ENCODE peak calls at places on chromosomes 16 and 17, in six cellular contexts. One of them, this sample, is unnamed. For H3K36me3, the result is how much of the 10 kb centered on the place peaks cover.

GRCh38 chr17:80036715-80037477 is 454 bp downstream of the CCDC40 start:
- DNase-seq in HAP-1: peak
- DNase-seq in stomach: no peak
- DNase-seq in adipocyte: peak
- DNase-seq in SJCRH30: peak
- DNase-seq in heart left ventricle: no peak
- DNase-seq in this sample: no peak

GRCh38 chr17:28646039-28646754 is 1.2 kb upstream of the BLTP2 start:
- DNase-seq in HAP-1: no peak
- DNase-seq in stomach: no peak
- DNase-seq in adipocyte: no peak
- DNase-seq in SJCRH30: no peak
- DNase-seq in heart left ventricle: no peak
- DNase-seq in this sample: no peak

GRCh38 chr17:71615820-71616219 is 505.0 kb upstream of the SOX9 start:
- DNase-seq in HAP-1: no peak
- DNase-seq in stomach: no peak
- DNase-seq in adipocyte: no peak
- DNase-seq in SJCRH30: no peak
- DNase-seq in heart left ventricle: no peak
- DNase-seq in this sample: no peak

GRCh38 chr16:82175627-82176026 is 5.6 kb upstream of the MPHOSPH6 start:
- DNase-seq in HAP-1: no peak
- DNase-seq in stomach: no peak
- DNase-seq in adipocyte: no peak
- DNase-seq in SJCRH30: no peak
- DNase-seq in heart left ventricle: no peak
- DNase-seq in this sample: no peak

GRCh38 chr16:12313902-12314621 is 337.5 kb downstream of the SNX29 start:
- DNase-seq in HAP-1: no peak
- DNase-seq in stomach: no peak
- DNase-seq in adipocyte: no peak
- DNase-seq in SJCRH30: no peak
- DNase-seq in heart left ventricle: no peak
- DNase-seq in this sample: no peak

GRCh38 chr17:51505450-51505849 is 245.1 kb downstream of the UTP18 start:
- DNase-seq in HAP-1: no peak
- DNase-seq in stomach: no peak
- DNase-seq in adipocyte: no peak
- DNase-seq in SJCRH30: no peak
- DNase-seq in heart left ventricle: no peak
- DNase-seq in this sample: no peak

GRCh38 chr16:87448866-87449265 is 44.0 kb downstream of the ZCCHC14 start:
- DNase-seq in HAP-1: no peak
- DNase-seq in stomach: no peak
- DNase-seq in adipocyte: no peak
- DNase-seq in SJCRH30: no peak
- DNase-seq in heart left ventricle: no peak
- DNase-seq in this sample: no peak

GRCh38 chr17:48908853-48909394 is 717 bp downstream of the UBE2Z start:
- DNase-seq in HAP-1: peak
- DNase-seq in stomach: peak
- DNase-seq in adipocyte: peak
- DNase-seq in SJCRH30: peak
- DNase-seq in heart left ventricle: peak
- DNase-seq in this sample: peak

GRCh38 chr16:5026664-5027063 is 7.1 kb downstream of the NAGPA start:
- DNase-seq in HAP-1: no peak
- DNase-seq in stomach: no peak
- DNase-seq in adipocyte: no peak
- DNase-seq in SJCRH30: no peak
- DNase-seq in heart left ventricle: no peak
- DNase-seq in this sample: no peak

GRCh38 chr16:71262391-71262790 is 26.8 kb downstream of the CMTR2 start:
- DNase-seq in HAP-1: no peak
- DNase-seq in stomach: no peak
- DNase-seq in adipocyte: no peak
- DNase-seq in SJCRH30: no peak
- DNase-seq in heart left ventricle: no peak
- DNase-seq in this sample: no peak

GRCh38 chr16:57532251-57532625 is 4.1 kb downstream of the CCDC102A start:
- DNase-seq in HAP-1: no peak
- DNase-seq in stomach: peak
- DNase-seq in adipocyte: no peak
- DNase-seq in SJCRH30: no peak
- DNase-seq in heart left ventricle: no peak
- DNase-seq in this sample: no peak

GRCh38 chr16:58460219-58460610 is 39.7 kb upstream of the NDRG4 start:
- DNase-seq in HAP-1: no peak
- DNase-seq in stomach: no peak
- DNase-seq in adipocyte: no peak
- DNase-seq in SJCRH30: no peak
- DNase-seq in heart left ventricle: no peak
- DNase-seq in this sample: no peak

GRCh38 chr16:13633381-13633861 is 286.5 kb upstream of the ERCC4 start:
- DNase-seq in HAP-1: no peak
- DNase-seq in stomach: no peak
- DNase-seq in adipocyte: no peak
- DNase-seq in SJCRH30: no peak
- DNase-seq in heart left ventricle: no peak
- DNase-seq in this sample: no peak

GRCh38 chr17:77842148-77842905 is 116.2 kb upstream of the TNRC6C start:
- DNase-seq in HAP-1: no peak
- DNase-seq in stomach: no peak
- DNase-seq in adipocyte: peak
- DNase-seq in SJCRH30: no peak
- DNase-seq in heart left ventricle: no peak
- DNase-seq in this sample: peak

GRCh38 chr17:77675816-77676799 is 282.4 kb upstream of the TNRC6C start:
- DNase-seq in HAP-1: no peak
- DNase-seq in stomach: no peak
- DNase-seq in adipocyte: no peak
- DNase-seq in SJCRH30: no peak
- DNase-seq in heart left ventricle: peak
- DNase-seq in this sample: no peak

GRCh38 chr16:6689643-6690042 is 643.0 kb upstream of the RBFOX1 start:
- DNase-seq in HAP-1: no peak
- DNase-seq in stomach: no peak
- DNase-seq in adipocyte: no peak
- DNase-seq in SJCRH30: no peak
- DNase-seq in heart left ventricle: no peak
- DNase-seq in this sample: no peak

GRCh38 chr17:13228711-13229110 is 210.9 kb upstream of the ELAC2 start:
- DNase-seq in HAP-1: no peak
- DNase-seq in stomach: no peak
- DNase-seq in adipocyte: no peak
- DNase-seq in SJCRH30: no peak
- DNase-seq in heart left ventricle: no peak
- DNase-seq in this sample: no peak

GRCh38 chr16:1548727-1549126 is 15.3 kb downstream of the TMEM204 start:
- DNase-seq in HAP-1: no peak
- DNase-seq in stomach: no peak
- DNase-seq in adipocyte: no peak
- DNase-seq in SJCRH30: no peak
- DNase-seq in heart left ventricle: no peak
- DNase-seq in this sample: peak

GRCh38 chr16:1543085-1543896 is 9.8 kb downstream of the TMEM204 start:
- DNase-seq in HAP-1: peak
- DNase-seq in stomach: peak
- DNase-seq in adipocyte: no peak
- DNase-seq in SJCRH30: peak
- DNase-seq in heart left ventricle: peak
- DNase-seq in this sample: peak

GRCh38 chr16:1545044-1545736 is 11.7 kb downstream of the TMEM204 start:
- DNase-seq in HAP-1: no peak
- DNase-seq in stomach: no peak
- DNase-seq in adipocyte: no peak
- DNase-seq in SJCRH30: no peak
- DNase-seq in heart left ventricle: peak
- DNase-seq in this sample: no peak

GRCh38 chr16:1548234-1548633 is 14.8 kb downstream of the TMEM204 start:
- DNase-seq in HAP-1: no peak
- DNase-seq in stomach: no peak
- DNase-seq in adipocyte: peak
- DNase-seq in SJCRH30: no peak
- DNase-seq in heart left ventricle: no peak
- DNase-seq in this sample: no peak

DNA sequence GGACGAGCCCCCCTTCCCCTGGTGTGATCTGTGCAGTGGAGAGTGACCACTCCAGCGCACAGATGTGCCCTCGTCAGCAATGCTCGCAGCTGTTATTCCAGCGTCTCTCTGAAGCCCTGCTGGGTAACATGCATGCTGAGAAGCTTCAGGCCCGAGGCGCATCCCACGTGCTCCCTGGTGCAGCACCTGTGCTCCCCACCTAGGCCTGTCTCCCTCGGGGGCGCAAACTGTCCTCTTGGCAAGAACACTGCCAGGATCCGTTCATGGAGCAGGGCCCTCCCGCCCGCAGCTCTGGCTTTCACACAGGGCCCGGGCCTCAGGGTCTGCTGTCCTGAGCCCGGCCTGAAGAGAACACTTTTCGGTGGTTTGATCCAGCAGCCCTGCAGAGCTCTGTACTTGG is 13.0 kb downstream of the TMEM204 start:
- DNase-seq in HAP-1: no peak
- DNase-seq in stomach: no peak
- DNase-seq in adipocyte: no peak
- DNase-seq in SJCRH30: no peak
- DNase-seq in heart left ventricle: no peak
- DNase-seq in this sample: no peak
- H3K4me3 ChIP-seq in HAP-1: no peak
- H3K4me3 ChIP-seq in stomach: no peak
- H3K4me3 ChIP-seq in adipocyte: no peak
- H3K4me3 ChIP-seq in SJCRH30: no peak
- H3K4me3 ChIP-seq in heart left ventricle: peak
- H3K4me3 ChIP-seq in this sample: no peak

DNA sequence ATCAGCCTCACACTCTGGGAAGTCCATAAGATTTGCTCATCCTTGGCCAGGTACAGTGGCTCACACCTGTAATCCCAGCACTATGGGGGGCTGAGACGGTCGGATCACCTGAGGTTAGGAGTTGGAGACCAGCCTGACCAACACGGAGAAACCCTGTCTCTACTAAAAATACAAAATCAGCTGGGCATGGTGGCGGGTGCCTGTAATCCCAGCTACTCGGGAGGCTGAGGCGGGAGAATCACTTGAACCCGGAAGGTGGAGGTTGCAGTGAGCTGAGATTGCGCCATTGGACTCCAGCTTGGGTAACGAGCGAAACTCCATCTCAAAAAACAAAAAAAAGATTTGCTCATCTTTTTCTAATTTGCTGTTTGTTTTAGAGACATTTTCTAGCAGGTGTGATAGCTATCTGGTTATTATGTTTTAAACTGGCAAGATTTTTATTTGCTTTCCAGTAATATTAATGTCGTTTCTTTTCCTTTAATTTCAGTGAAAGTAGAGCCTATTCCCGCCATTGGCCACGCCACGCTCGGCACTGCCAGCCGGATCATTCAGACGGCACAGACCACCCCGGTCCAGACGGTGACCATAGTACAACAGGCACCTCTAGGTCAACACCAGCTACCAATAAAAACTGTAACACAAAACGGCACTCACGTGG is 61.5 kb downstream of the WDR45B start:
- DNase-seq in HAP-1: no peak
- DNase-seq in stomach: no peak
- DNase-seq in adipocyte: no peak
- DNase-seq in SJCRH30: no peak
- DNase-seq in heart left ventricle: no peak
- DNase-seq in this sample: no peak
- H3K36me3 ChIP-seq in HAP-1: half or more
- H3K36me3 ChIP-seq in stomach: half or more
- H3K36me3 ChIP-seq in adipocyte: under half
- H3K36me3 ChIP-seq in SJCRH30: half or more
- H3K36me3 ChIP-seq in heart left ventricle: under half
- H3K36me3 ChIP-seq in this sample: under half

DNA sequence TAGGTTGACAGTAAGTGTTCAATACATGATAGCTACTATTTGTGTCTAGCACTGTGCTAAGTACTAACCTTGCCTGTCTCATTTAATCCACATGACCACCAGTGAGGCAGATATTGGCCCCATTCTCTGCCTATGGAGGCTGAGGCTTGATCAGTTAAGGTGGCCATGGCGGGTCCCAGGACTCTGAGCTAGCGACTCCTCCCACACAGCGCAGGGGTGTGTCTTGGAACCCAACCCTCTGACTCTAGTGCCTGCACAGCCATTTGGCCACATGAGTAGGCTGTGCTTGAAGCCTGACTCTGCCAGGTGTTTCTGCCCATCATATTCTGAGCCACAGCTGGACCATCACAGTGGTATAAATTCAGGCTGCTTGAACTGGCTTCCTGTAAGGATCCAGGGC is 6.4 kb downstream of the NHERF1 start:
- DNase-seq in HAP-1: no peak
- DNase-seq in stomach: no peak
- DNase-seq in adipocyte: no peak
- DNase-seq in SJCRH30: peak
- DNase-seq in heart left ventricle: no peak
- DNase-seq in this sample: no peak
- H3K4me3 ChIP-seq in HAP-1: no peak
- H3K4me3 ChIP-seq in stomach: no peak
- H3K4me3 ChIP-seq in adipocyte: no peak
- H3K4me3 ChIP-seq in SJCRH30: no peak
- H3K4me3 ChIP-seq in heart left ventricle: no peak
- H3K4me3 ChIP-seq in this sample: no peak

DNA sequence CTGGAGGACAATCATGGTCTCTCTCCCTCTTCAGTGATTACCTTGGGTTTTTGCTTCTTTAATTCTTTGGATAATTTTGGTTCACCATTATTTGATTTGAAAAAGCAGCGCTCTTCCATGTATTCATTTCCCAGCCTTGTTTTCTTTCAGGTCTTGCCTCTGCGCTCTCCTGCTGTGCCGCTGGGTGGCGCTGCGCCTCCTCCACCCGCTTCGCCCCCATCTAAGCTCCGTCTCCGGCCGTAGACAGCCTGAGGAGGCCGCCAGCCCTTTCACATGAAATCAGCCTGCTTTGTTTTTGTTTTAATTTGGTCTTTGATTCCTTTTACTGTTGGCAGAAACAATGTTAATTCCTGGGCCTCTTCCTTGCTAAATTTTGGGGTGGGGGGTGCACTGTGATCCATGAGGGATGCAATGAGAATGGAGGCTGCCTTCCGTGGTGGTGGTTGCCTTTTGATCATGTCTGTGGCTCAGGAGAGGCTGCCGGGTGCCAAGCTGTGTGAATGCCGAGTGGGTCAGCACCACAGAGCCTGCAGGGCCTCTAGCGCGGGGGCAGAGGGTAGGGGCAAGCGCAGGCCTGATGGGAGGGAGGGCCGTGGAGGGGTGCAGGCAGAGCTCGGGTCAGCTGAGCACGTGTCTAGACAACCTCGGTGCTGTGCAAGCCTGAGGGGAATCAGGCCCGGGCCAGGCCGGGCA is 64.1 kb downstream of the PLD6 start:
- DNase-seq in HAP-1: peak
- DNase-seq in stomach: no peak
- DNase-seq in adipocyte: peak
- DNase-seq in SJCRH30: no peak
- DNase-seq in heart left ventricle: no peak
- DNase-seq in this sample: peak
- H3K36me3 ChIP-seq in HAP-1: under half
- H3K36me3 ChIP-seq in stomach: half or more
- H3K36me3 ChIP-seq in adipocyte: half or more
- H3K36me3 ChIP-seq in SJCRH30: half or more
- H3K36me3 ChIP-seq in heart left ventricle: under half
- H3K36me3 ChIP-seq in this sample: under half

GRCh38 chr17:15341385-15341849 is at the start of gene TEKT3:
- DNase-seq in HAP-1: no peak
- DNase-seq in stomach: peak
- DNase-seq in adipocyte: peak
- DNase-seq in SJCRH30: no peak
- DNase-seq in heart left ventricle: peak
- DNase-seq in this sample: peak
- H3K4me3 ChIP-seq in HAP-1: no peak
- H3K4me3 ChIP-seq in stomach: peak
- H3K4me3 ChIP-seq in adipocyte: peak
- H3K4me3 ChIP-seq in SJCRH30: no peak
- H3K4me3 ChIP-seq in heart left ventricle: peak
- H3K4me3 ChIP-seq in this sample: peak